ENCODE peak calls at places on chromosomes 2 and 18, in five cellular contexts. O is progenitor cell of endocrine pancreas, U is GM13977, Z is fibroblast of lung, T is dorsolateral prefrontal cortex. K is an unnamed sample.

GRCh38 chr18:48317781-48318381 is 91.3 kb downstream of the ZBTB7C start:
- DNase-seq in Z (no peak), U (no peak), O (no peak), T (no peak), K (no peak)

GRCh38 chr2:65476778-65477177 is 44.4 kb upstream of the SPRED2 start:
- DNase-seq in Z (no peak), T (no peak), O (no peak), U (no peak), K (no peak)

GRCh38 chr2:23480991-23481797 is 96.2 kb downstream of the KLHL29 start:
- DNase-seq in O (no peak), Z (peak), T (no peak), U (no peak), K (no peak)

GRCh38 chr18:1760901-1761300 is 810.4 kb downstream of the METTL4 start:
- DNase-seq in U (no peak), Z (no peak), T (no peak), O (no peak), K (no peak)

GRCh38 chr2:35787302-35788031 is 568.1 kb upstream of the CRIM1 start:
- DNase-seq in T (no peak), O (no peak), U (no peak), Z (no peak), K (peak)

GRCh38 chr2:45946023-45946422 is 294.5 kb downstream of the PRKCE start:
- DNase-seq in U (no peak), Z (peak), T (no peak), O (no peak), K (no peak)

GRCh38 chr18:79736846-79737245 is 57.2 kb downstream of the CTDP1 start:
- DNase-seq in O (no peak), U (no peak), Z (no peak), T (no peak), K (no peak)

GRCh38 chr2:242054881-242055801 is 185.6 kb downstream of the RTP5 start:
- DNase-seq in T (no peak), O (no peak), Z (no peak), U (no peak), K (no peak)

GRCh38 chr2:223712642-223713041 is 110.5 kb upstream of the SCG2 start:
- DNase-seq in Z (no peak), T (no peak), U (no peak), O (no peak), K (no peak)

GRCh38 chr2:68767996-68768395 is 33.4 kb downstream of the ARHGAP25 start:
- DNase-seq in O (no peak), T (no peak), U (no peak), Z (no peak), K (no peak)

GRCh38 chr2:188346059-188346458 is 54.4 kb downstream of the GULP1 start:
- DNase-seq in T (no peak), Z (no peak), U (no peak), O (no peak), K (no peak)

GRCh38 chr18:54444309-54444914 is 86.7 kb downstream of the C18orf54 start:
- DNase-seq in O (peak), U (peak), T (peak), Z (peak), K (peak)

GRCh38 chr18:21441670-21442069 is 158.8 kb downstream of the ESCO1 start:
- DNase-seq in O (no peak), U (no peak), Z (no peak), T (no peak), K (no peak)

GRCh38 chr18:21242141-21243040 is at the start of gene GREB1L:
- DNase-seq in U (peak), O (peak), Z (peak), T (no peak), K (no peak)

GRCh38 chr2:46481541-46482193 is 2.3 kb downstream of the TMEM247 start:
- DNase-seq in U (no peak), O (no peak), Z (peak), T (no peak), K (no peak)

GRCh38 chr18:60277855-60278480 is 94.6 kb downstream of the MC4R start:
- DNase-seq in O (no peak), T (no peak), U (no peak), Z (peak), K (no peak)

GRCh38 chr2:101116841-101117552 is 34.2 kb downstream of the TBC1D8 start:
- DNase-seq in O (no peak), T (no peak), U (no peak), Z (no peak), K (no peak)

GRCh38 chr2:67917332-67918054 is 145.3 kb downstream of the C1D start:
- DNase-seq in Z (peak), U (no peak), T (no peak), O (no peak), K (no peak)

GRCh38 chr2:66080136-66080535 is 354.8 kb upstream of the MEIS1 start:
- DNase-seq in O (no peak), U (no peak), T (no peak), Z (no peak), K (no peak)

GRCh38 chr2:224887159-224887558 is 155.1 kb downstream of the DOCK10 start:
- DNase-seq in Z (peak), O (no peak), T (no peak), U (no peak), K (no peak)
- TF ChIP-seq CTCF in Z (peak), O (no peak), T (no peak), U (peak), K (peak)

GRCh38 chr2:178796079-178796677 is 11.0 kb downstream of the TTN start:
- DNase-seq in Z (peak), U (peak), T (no peak), O (no peak), K (peak)
- TF ChIP-seq CTCF in Z (no peak), U (peak), T (peak), O (peak), K (peak)

GRCh38 chr2:233404227-233404626 is 49.9 kb downstream of the DGKD start:
- DNase-seq in U (peak), O (no peak), Z (peak), T (no peak), K (peak)
- TF ChIP-seq CTCF in U (peak), O (peak), Z (peak), T (no peak), K (peak)

GRCh38 chr2:159788218-159788617 is 9.8 kb downstream of the CD302 start:
- DNase-seq in O (no peak), T (no peak), U (no peak), Z (no peak), K (no peak)
- TF ChIP-seq CTCF in O (no peak), T (no peak), U (no peak), Z (no peak), K (no peak)

DNA sequence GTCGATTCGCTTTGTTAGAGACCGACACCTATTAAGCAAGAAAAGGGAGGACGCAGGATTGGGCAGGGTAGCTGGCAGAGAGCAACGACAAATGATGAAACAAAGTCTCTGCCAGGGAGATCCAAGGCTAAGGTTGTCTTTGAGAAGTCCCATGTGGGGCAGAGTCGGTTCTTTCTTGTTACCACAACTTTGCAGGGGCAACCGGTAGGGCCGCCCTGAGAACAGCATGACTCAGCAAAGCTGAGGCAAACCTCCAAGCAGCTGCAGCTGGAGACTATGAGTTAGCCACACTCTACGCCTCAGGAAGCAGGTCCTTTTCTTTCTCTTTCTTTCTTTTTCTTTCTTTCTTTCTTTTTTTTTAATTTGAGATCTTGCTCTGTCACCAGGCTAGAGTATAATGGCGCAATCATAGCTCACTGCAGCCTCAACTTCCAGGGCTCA is 452.3 kb upstream of the ID2 start:
- DNase-seq in Z (peak), U (peak), T (no peak), O (no peak), K (peak)
- TF ChIP-seq CTCF in Z (no peak), U (no peak), T (no peak), O (no peak), K (no peak)

GRCh38 chr2:96408631-96409542 is 73.3 kb downstream of the NCAPH start:
- DNase-seq in O (no peak), U (no peak), T (peak), Z (peak), K (peak)
- TF ChIP-seq CTCF in O (peak), U (no peak), T (no peak), Z (no peak), K (peak)

DNA sequence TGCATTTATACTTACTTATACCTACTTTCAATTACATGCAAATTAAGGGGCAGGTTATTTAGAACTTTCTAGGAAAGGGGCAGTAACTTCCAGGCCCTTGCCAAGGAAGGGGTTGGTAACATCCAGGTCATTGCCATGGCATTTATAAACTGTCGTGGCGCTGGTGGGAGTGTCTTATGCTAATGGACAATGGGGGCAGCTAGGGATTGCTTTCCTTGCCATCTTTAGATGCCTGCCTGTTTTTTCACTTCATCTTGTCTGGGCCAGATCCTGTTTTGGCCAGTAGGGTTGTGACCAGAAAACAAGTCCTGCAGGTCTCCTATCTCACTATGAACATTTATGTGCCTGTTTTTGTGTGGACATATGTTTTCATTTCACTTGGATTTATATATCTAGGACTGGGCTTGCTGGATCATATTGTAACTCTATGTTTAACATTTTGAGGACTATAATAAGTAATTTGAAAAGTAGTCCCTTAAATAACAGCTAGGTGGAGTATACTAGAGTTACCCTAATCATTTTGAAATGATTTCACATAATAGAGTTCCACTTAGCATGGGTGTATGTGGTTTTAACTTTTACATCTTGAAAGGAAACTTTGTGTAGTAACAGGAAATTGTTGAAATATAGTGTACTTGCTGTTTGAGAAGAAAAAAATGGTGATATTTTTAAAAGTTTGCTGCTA is 56.1 kb downstream of the LCLAT1 start:
- DNase-seq in U (peak), O (no peak), T (no peak), Z (peak), K (no peak)
- TF ChIP-seq CTCF in U (peak), O (peak), T (no peak), Z (no peak), K (peak)

DNA sequence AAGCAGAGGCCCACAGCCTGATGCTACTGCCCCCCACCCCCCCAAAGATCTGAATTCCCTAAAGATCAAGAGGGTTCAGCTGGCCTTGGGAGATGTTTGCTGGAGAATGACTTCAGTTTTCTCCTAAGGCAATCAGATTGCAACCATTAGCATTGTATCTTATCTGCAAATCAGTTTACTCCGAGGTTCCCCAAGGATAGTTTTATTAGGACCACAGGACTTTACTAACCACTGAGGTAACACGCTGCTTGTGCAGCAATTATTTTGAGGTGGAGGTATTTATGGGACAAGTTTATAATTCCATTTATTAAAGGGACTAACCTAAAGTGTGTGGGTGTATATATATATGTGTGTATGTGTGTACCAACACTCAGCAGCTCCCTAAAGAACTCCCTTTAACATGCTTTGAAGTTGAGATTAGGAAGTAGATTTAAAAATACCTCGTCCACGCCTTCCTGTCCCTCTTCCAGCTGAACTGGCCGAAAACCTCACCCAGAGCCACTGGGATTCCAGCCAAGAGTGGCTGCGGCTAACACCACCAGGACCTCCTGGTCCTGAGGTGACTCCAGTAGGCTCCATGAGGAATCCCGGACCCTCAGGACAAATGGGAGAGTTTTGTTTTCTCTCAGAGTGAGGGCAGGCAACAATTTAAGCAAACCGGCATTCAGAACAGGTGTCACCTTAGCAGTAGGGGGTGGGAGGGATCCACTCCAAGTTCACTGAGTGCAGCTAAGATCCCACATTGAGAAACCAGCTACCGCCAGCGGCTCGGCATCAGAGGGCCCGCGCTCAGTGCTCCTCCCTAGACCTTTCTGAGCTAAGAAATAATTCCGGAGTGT is 3.0 kb upstream of the DLX1 start:
- DNase-seq in Z (no peak), O (no peak), U (peak), T (no peak), K (no peak)
- TF ChIP-seq CTCF in Z (no peak), O (no peak), U (no peak), T (no peak), K (no peak)